ENCODE peak calls at places on chromosomes 13 and 19, in six cellular contexts. Z, X, R, V, E and C are unnamed samples.

GRCh38 chr19:15251010-15251748 is 18.9 kb upstream of the EPHX3 start:
- DNase-seq in Z (peak; percentile 84), X (peak; percentile 85), R (no peak), V (no peak), E (peak; percentile 87), C (no peak)

GRCh38 chr19:38644719-38645118 is 2.7 kb upstream of the ACTN4 start:
- DNase-seq in Z (no peak), X (no peak), R (peak; percentile 81), V (no peak), E (no peak), C (no peak)

GRCh38 chr13:113532156-113532806 is 41.8 kb upstream of the DCUN1D2 start:
- DNase-seq in Z (no peak), X (peak; percentile 31), R (no peak), V (peak; percentile 22), E (peak; percentile 43), C (no peak)

GRCh38 chr19:30357580-30357954 is 14.6 kb upstream of the ZNF536 start:
- DNase-seq in Z (no peak), X (no peak), R (no peak), V (peak; percentile 14), E (no peak), C (no peak)

GRCh38 chr19:788821-789472 is 8.3 kb upstream of the PTBP1 start:
- DNase-seq in Z (no peak), X (no peak), R (no peak), V (no peak), E (no peak), C (no peak)

GRCh38 chr19:44754743-44755066 is 6.2 kb downstream of the BCL3 start:
- DNase-seq in Z (no peak), X (no peak), R (no peak), V (no peak), E (no peak), C (no peak)

GRCh38 chr13:114067381-114067885 is 65.0 kb downstream of the RASA3 start:
- DNase-seq in Z (peak; percentile 35), X (peak; percentile 68), R (no peak), V (no peak), E (peak; percentile 91), C (no peak)

GRCh38 chr19:2426661-2427322 is 594 bp downstream of the TIMM13 start:
- DNase-seq in Z (peak; percentile 54), X (peak; percentile 14), R (peak; percentile 59), V (no peak), E (peak; percentile 36), C (no peak)

GRCh38 chr19:43425567-43426392 is 11.1 kb downstream of the TEX101 start:
- DNase-seq in Z (peak; percentile 24), X (peak; percentile 18), R (peak; percentile 35), V (peak; percentile 62), E (peak; percentile 26), C (no peak)

GRCh38 chr19:42242512-42243409 is at the start of gene GSK3A:
- DNase-seq in Z (peak; percentile 100), X (peak; percentile 99), R (peak; percentile 100), V (peak; percentile 98), E (peak; percentile 98), C (peak; percentile 97)

GRCh38 chr19:29547361-29547960 is 21.7 kb downstream of the VSTM2B start:
- DNase-seq in Z (no peak), X (no peak), R (no peak), V (peak; percentile 22), E (no peak), C (no peak)

GRCh38 chr19:11096210-11096841 is 7.1 kb downstream of the LDLR start:
- DNase-seq in Z (peak; percentile 91), X (peak; percentile 47), R (no peak), V (no peak), E (peak; percentile 71), C (no peak)

GRCh38 chr19:31408460-31409124 is 59.4 kb upstream of the TSHZ3 start:
- DNase-seq in Z (peak; percentile 97), X (peak; percentile 87), R (peak; percentile 19), V (no peak), E (peak; percentile 92), C (peak; percentile 62)

GRCh38 chr13:38898481-38898880 is 92.2 kb downstream of the STOML3 start:
- DNase-seq in Z (no peak), X (no peak), R (no peak), V (no peak), E (no peak), C (no peak)

DNA sequence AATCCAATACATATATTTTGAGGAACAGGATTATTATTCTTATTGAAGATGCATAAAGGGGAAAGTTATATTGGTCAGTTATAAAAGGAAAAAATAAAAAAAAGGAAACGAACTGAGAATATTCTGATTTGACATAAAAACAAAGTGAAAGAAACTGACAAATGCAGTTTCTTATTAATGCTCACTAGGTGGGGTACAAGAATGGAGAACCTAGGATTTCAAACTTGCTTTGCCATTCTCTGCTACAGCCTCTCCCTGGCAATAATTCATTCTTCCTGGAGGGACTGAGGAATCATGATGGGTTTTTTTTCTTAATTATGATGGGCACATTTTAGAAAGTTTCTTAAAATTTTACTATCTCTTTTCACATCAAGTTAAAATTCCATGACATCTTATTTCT is 154.9 kb downstream of the PCDH9 start:
- DNase-seq in Z (peak; percentile 71), X (peak; percentile 15), R (peak; percentile 50), V (no peak), E (peak; percentile 45), C (no peak)
- TF ChIP-seq CTCF in Z (peak; percentile 38), X (peak; percentile 20), R (peak; percentile 30), V (no peak), E (peak; percentile 38), C (no peak)

GRCh38 chr13:111203742-111204386 is 88.8 kb downstream of the ARHGEF7 start:
- DNase-seq in Z (no peak), X (no peak), R (no peak), V (no peak), E (no peak), C (no peak)
- H3K4me3 ChIP-seq in Z (peak overlapping the region; percentile 33), X (no peak overlapping the region), R (no peak overlapping the region), V (peak overlapping the region; percentile 47), E (peak overlapping the region; percentile 21), C (no peak overlapping the region)

GRCh38 chr13:65133094-65133493 is 2097.0 kb downstream of the PCDH9 start:
- DNase-seq in Z (no peak), X (no peak), R (peak; percentile 40), V (no peak), E (no peak), C (no peak)
- TF ChIP-seq CTCF in Z (no peak), X (no peak), R (no peak), V (no peak), E (no peak), C (no peak)

DNA sequence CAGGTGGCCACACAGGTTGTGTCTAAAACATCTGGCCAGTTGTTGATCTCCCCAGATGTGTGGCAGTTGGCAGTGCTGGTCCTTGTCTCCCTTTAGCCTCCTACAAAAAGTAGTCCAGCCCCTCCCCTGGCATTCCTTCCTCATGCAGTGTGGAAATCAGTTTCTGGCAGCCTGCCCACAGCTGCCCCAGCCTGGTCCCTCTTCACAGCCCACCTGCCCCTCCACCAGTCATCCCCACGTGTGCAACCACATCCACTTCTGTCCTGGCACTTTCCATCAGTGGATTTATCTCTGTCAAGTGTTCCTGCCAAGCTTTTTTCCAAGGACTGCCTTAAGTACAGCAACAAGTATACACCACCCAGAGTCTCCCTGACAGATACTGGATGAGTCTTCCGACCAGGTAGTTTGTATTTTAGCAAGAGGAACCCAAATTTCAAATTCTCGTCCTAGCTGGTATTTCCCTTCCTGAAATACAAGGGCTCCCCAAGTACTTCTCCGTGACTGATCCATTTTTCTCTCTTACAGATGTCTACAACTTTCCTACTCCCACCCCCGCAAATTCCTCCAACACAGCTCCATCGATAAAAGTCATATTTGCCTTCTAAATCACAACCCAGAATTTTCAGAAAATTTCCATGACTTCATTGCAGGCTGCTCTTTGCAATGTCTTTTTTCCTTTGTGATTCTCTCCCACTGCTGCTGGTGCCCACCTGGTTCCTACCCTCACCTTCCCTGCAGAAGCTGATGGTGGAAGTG is 313.5 kb downstream of the FOXO1 start:
- DNase-seq in Z (peak; percentile 62), X (no peak), R (no peak), V (no peak), E (peak; percentile 58), C (no peak)
- H3K4me3 ChIP-seq in Z (no peak overlapping the region), X (no peak overlapping the region), R (no peak overlapping the region), V (no peak overlapping the region), E (no peak overlapping the region), C (no peak overlapping the region)